ENCODE peak calls at places on chromosomes 6 and 20, in eight cellular contexts. O, S, E, X, Q, J, V and F are unnamed samples.

GRCh38 chr20:57462781-57463180 is 62.2 kb downstream of the CTCFL start:
- DNase-seq in S (no peak), X (no peak), V (no peak), E (no peak), Q (no peak), O (no peak), J (no peak), F (no peak)

GRCh38 chr20:4289875-4290274 is 274.5 kb upstream of the RNF24 start:
- DNase-seq in O (no peak), E (no peak), J (no peak), Q (no peak), S (no peak), V (no peak), X (no peak), F (no peak)

GRCh38 chr20:24985802-24986201 is 6.7 kb downstream of the APMAP start:
- DNase-seq in X (no peak), V (peak; percentile 16), Q (no peak), S (no peak), E (no peak), O (no peak), J (peak; percentile 5), F (peak; percentile 67)

GRCh38 chr6:166173292-166173951 is 5.8 kb upstream of the TBXT start:
- DNase-seq in V (no peak), O (no peak), X (no peak), Q (peak; percentile 49), J (no peak), E (peak; percentile 49), S (no peak), F (no peak)

GRCh38 chr6:116827561-116828240 is 1.2 kb downstream of the GPRC6A start:
- DNase-seq in V (no peak), E (no peak), O (no peak), X (no peak), S (no peak), Q (no peak), J (no peak), F (no peak)

GRCh38 chr6:131916847-131917246 is 34.3 kb downstream of the CCN2 start:
- DNase-seq in J (no peak), S (no peak), V (no peak), X (no peak), E (no peak), Q (no peak), O (no peak), F (no peak)

GRCh38 chr6:73873081-73873480 is 177.1 kb downstream of the CD109 start:
- DNase-seq in E (no peak), X (no peak), V (no peak), Q (no peak), J (no peak), O (no peak), S (no peak), F (no peak)

GRCh38 chr6:30974488-30975252 is 8.8 kb upstream of the MUC21 start:
- DNase-seq in E (no peak), S (no peak), Q (no peak), J (no peak), X (no peak), O (no peak), V (no peak), F (no peak)

GRCh38 chr6:12288844-12289654 is 1.1 kb upstream of the EDN1 start:
- DNase-seq in S (no peak), E (peak; percentile 77), Q (peak; percentile 75), V (peak; percentile 87), X (no peak), O (peak; percentile 53), J (peak; percentile 45), F (no peak)

GRCh38 chr6:119156742-119157494 is 78.5 kb upstream of the FAM184A start:
- DNase-seq in O (no peak), E (no peak), Q (no peak), X (no peak), V (no peak), J (no peak), S (no peak), F (no peak)

GRCh38 chr6:163572612-163573011 is 158.1 kb downstream of the QKI start:
- DNase-seq in E (no peak), V (no peak), S (no peak), J (no peak), O (no peak), Q (no peak), X (no peak), F (no peak)

GRCh38 chr6:25750911-25751310 is 3.6 kb upstream of the SLC17A4 start:
- DNase-seq in J (no peak), Q (no peak), E (no peak), O (no peak), V (peak; percentile 45), S (no peak), X (no peak), F (no peak)

GRCh38 chr20:31824554-31825313 is 5.6 kb downstream of the MYLK2 start:
- DNase-seq in J (no peak), Q (peak; percentile 17), E (no peak), O (no peak), X (no peak), V (no peak), S (no peak), F (no peak)

GRCh38 chr6:138691595-138692057 is 81.9 kb upstream of the CCDC28A start:
- DNase-seq in O (no peak), E (no peak), Q (no peak), V (no peak), X (no peak), S (no peak), J (no peak), F (no peak)

DNA sequence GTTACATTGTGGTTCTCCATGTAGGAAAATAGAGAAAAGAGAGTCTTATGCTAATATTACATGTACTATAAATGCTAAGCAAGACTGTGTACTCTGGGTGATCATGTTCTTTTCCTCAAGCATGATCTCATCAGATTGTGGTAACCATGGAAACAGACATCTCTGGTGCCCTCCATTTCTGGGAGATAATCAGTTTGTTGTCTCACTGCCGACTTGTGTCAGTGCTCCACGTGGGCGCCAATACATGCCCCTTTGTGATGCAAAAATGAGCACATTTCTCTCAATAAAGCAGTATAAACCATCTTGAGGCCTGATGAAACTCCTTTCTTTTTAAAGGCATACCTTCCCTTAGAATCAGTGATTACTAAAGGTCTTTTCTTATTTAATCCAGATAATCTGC is 6.0 kb upstream of the TMEM30A start:
- DNase-seq in E (no peak), V (no peak), Q (peak; percentile 37), O (no peak), J (no peak), S (no peak), X (no peak), F (no peak)
- H3K27ac ChIP-seq in E (no peak overlapping the region), V (no peak overlapping the region), Q (no peak overlapping the region), O (no peak overlapping the region), J (no peak overlapping the region), S (no peak overlapping the region), X (peak overlapping the region; percentile 61), F (no peak overlapping the region)

DNA sequence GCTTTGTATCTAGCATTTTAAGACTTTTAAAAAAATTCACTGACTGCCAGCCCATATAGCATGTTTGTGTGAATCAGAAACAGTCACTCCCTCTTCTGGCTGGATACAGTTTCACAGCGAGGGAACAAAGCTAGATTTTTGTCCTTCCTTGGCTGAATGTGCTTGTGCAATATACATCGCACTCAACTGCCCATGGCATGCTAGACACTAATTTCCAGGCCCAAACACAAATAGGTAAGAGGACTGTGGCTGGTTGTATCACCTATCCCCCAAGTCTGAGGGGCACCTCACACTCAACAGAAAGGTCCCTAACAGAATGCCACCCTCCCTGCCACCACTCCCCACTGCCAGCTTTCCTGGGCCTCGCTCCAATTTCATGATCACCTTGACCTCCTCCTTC is 16.2 kb upstream of the BLCAP start:
- DNase-seq in E (peak; percentile 21), Q (peak; percentile 52), V (no peak), S (no peak), O (no peak), J (no peak), X (no peak), F (peak; percentile 58)
- TF ChIP-seq CTCF in E (peak; percentile 56), Q (peak; percentile 45), V (peak; percentile 24), S (no peak), O (no peak), J (no peak), X (no peak), F (no peak)

GRCh38 chr6:136739501-136739900 is 52.8 kb downstream of the MAP3K5 start:
- DNase-seq in J (no peak), S (no peak), X (no peak), O (no peak), V (peak; percentile 11), Q (no peak), E (no peak), F (no peak)
- H3K27ac ChIP-seq in J (no peak overlapping the region), S (peak overlapping the region; percentile 46), X (no peak overlapping the region), O (no peak overlapping the region), V (no peak overlapping the region), Q (no peak overlapping the region), E (no peak overlapping the region), F (no peak overlapping the region)

GRCh38 chr6:170260686-170261085 is 30.2 kb downstream of the DLL1 start:
- DNase-seq in S (no peak), O (no peak), J (no peak), Q (no peak), V (no peak), X (no peak), E (no peak), F (no peak)
- TF ChIP-seq CTCF in S (no peak), O (no peak), J (no peak), Q (no peak), V (no peak), X (no peak), E (peak; percentile 34), F (no peak)

GRCh38 chr6:135506270-135506997 is 8.9 kb upstream of the AHI1 start:
- DNase-seq in E (peak; percentile 13), J (no peak), O (no peak), X (no peak), Q (peak; percentile 25), V (no peak), S (no peak), F (no peak)

GRCh38 chr6:135504734-135505133 is 7.2 kb upstream of the AHI1 start:
- DNase-seq in S (no peak), E (no peak), Q (no peak), J (no peak), X (no peak), O (no peak), V (no peak), F (no peak)

GRCh38 chr6:135505222-135505621 is 7.7 kb upstream of the AHI1 start:
- DNase-seq in J (no peak), E (no peak), Q (no peak), V (peak; percentile 37), O (no peak), X (no peak), S (no peak), F (no peak)

GRCh38 chr6:135503703-135504475 is 6.3 kb upstream of the AHI1 start:
- DNase-seq in J (no peak), S (no peak), X (no peak), E (no peak), V (no peak), Q (peak; percentile 4), O (no peak), F (no peak)

GRCh38 chr6:135505648-135506047 is 8.1 kb upstream of the AHI1 start:
- DNase-seq in O (no peak), E (no peak), J (no peak), X (no peak), S (no peak), Q (no peak), V (no peak), F (no peak)
- H3K27ac ChIP-seq in O (no peak overlapping the region), E (no peak overlapping the region), J (no peak overlapping the region), X (no peak overlapping the region), S (no peak overlapping the region), Q (no peak overlapping the region), V (peak overlapping the region; percentile 77), F (no peak overlapping the region)